ENCODE peak calls at places on chromosomes 5 and 9, in six cellular contexts. M is T-helper 1 cell; A is activated CD4-positive, alpha-beta T cell treated with anti-CD3 and anti-CD28 coated beads, Interleukin-2, amount 50 U/mL, for 1 hour; P is endothelial cell; J is activated T-cell treated with anti-CD3 and anti-CD28 coated beads, Interleukin-2, amount 50 U/mL, for 72 hours; F is NB4. R is an unnamed sample.

GRCh38 chr5:73447234-73448071 is 1.1 kb downstream of the FOXD1 start:
- DNase-seq in A (peak; percentile 40), F (peak; percentile 72), P (peak; percentile 52), J (peak; percentile 47), M (no peak), R (peak; percentile 37)

GRCh38 chr5:74394924-74395880 is 245.3 kb downstream of the ENC1 start:
- DNase-seq in F (peak; percentile 16), J (no peak), A (no peak), M (no peak), P (peak; percentile 25), R (peak; percentile 14)

GRCh38 chr9:93645149-93645889 is 68.9 kb downstream of the PHF2 start:
- DNase-seq in F (no peak), M (no peak), A (no peak), P (no peak), J (no peak), R (no peak)

GRCh38 chr5:423233-423565 is 19.8 kb upstream of the EXOC3 start:
- DNase-seq in P (no peak), J (no peak), A (no peak), F (no peak), M (no peak), R (no peak)

GRCh38 chr5:168683247-168683926 is 104.2 kb upstream of the PANK3 start:
- DNase-seq in J (peak; percentile 51), F (peak; percentile 11), A (no peak), P (no peak), M (no peak), R (no peak)

GRCh38 chr9:4346111-4346510 is 46.2 kb upstream of the GLIS3 start:
- DNase-seq in M (no peak), A (no peak), F (no peak), J (no peak), P (no peak), R (no peak)

GRCh38 chr5:174166231-174167079 is 120.9 kb downstream of the NSG2 start:
- DNase-seq in A (no peak), P (no peak), F (no peak), M (no peak), J (no peak), R (no peak)

GRCh38 chr9:127763918-127764384 is 14.5 kb downstream of the SH2D3C start:
- DNase-seq in A (peak; percentile 21), J (no peak), F (peak; percentile 58), M (no peak), P (peak; percentile 76), R (peak; percentile 29)

GRCh38 chr5:160726721-160727120 is 125.3 kb downstream of the ATP10B start:
- DNase-seq in J (no peak), P (no peak), A (no peak), M (no peak), F (no peak), R (no peak)

GRCh38 chr5:141978389-141978788 is 9.5 kb downstream of the RNF14 start:
- DNase-seq in J (no peak), F (no peak), M (no peak), A (no peak), P (no peak), R (no peak)

GRCh38 chr9:127761491-127761904 is 17.0 kb downstream of the SH2D3C start:
- DNase-seq in A (no peak), M (no peak), J (no peak), P (no peak), F (no peak), R (no peak)

GRCh38 chr5:112626715-112627114 is 111.0 kb upstream of the APC start:
- DNase-seq in A (no peak), M (no peak), J (no peak), F (no peak), P (no peak), R (no peak)

GRCh38 chr9:80049096-80049495 is 477.3 kb downstream of the TLE4 start:
- DNase-seq in J (no peak), M (no peak), F (no peak), P (no peak), A (no peak), R (no peak)

GRCh38 chr9:81032030-81032572 is 657.2 kb downstream of the TLE1 start:
- DNase-seq in M (no peak), F (peak; percentile 5), A (no peak), P (no peak), J (no peak), R (peak; percentile 96)

GRCh38 chr5:173795601-173796000 is 92.5 kb upstream of the CPEB4 start:
- DNase-seq in J (no peak), F (no peak), A (no peak), P (no peak), M (no peak), R (no peak)

GRCh38 chr5:20028506-20028905 is 40.5 kb upstream of the CDH18 start:
- DNase-seq in P (no peak), M (no peak), A (no peak), F (no peak), J (no peak), R (no peak)

GRCh38 chr5:132263548-132264261 is 6.2 kb downstream of the PDLIM4 start:
- DNase-seq in A (no peak), J (peak; percentile 48), F (no peak), P (no peak), M (no peak), R (peak; percentile 91)

GRCh38 chr5:67305401-67305800 is 108.8 kb upstream of the CD180 start:
- DNase-seq in P (no peak), F (no peak), M (no peak), J (no peak), A (no peak), R (no peak)

GRCh38 chr9:35729700-35730485 is 2.1 kb downstream of the TLN1 start:
- DNase-seq in M (no peak), P (peak; percentile 39), J (peak; percentile 53), F (peak; percentile 70), A (no peak), R (peak; percentile 91)

GRCh38 chr5:172334641-172335040 is 51.1 kb upstream of the UBTD2 start:
- DNase-seq in A (no peak), M (no peak), F (no peak), P (no peak), J (no peak), R (no peak)

GRCh38 chr9:113572076-113572861 is 108.7 kb downstream of the RGS3 start:
- DNase-seq in A (no peak), J (no peak), F (no peak), P (no peak), M (no peak), R (no peak)

GRCh38 chr9:134236001-134236421 is 71.6 kb upstream of the RNU6ATAC start:
- DNase-seq in F (no peak), M (no peak), P (no peak), A (no peak), J (no peak), R (peak; percentile 83)

GRCh38 chr5:5558102-5558501 is 135.6 kb downstream of the ICE1 start:
- DNase-seq in A (no peak), J (no peak), M (no peak), P (no peak), F (no peak), R (no peak)

GRCh38 chr9:37919166-37919955 is 15.4 kb upstream of the SLC25A51 start:
- DNase-seq in F (no peak), P (no peak), M (no peak), J (no peak), A (no peak), R (no peak)

GRCh38 chr5:83721878-83722779 is 1.5 kb upstream of the HAPLN1 start:
- DNase-seq in J (peak; percentile 12), P (peak; percentile 84), M (no peak), A (no peak), F (no peak), R (peak; percentile 71)

GRCh38 chr5:122154491-122154890 is 25.1 kb downstream of the ZNF474 start:
- DNase-seq in P (no peak), J (no peak), A (no peak), F (no peak), M (no peak), R (no peak)

GRCh38 chr5:105034335-105034734 is 1471.7 kb upstream of the NUDT12 start:
- DNase-seq in F (no peak), P (no peak), J (no peak), A (no peak), M (no peak), R (no peak)

GRCh38 chr9:98075332-98075805 is 18.8 kb downstream of the NANS start:
- DNase-seq in F (no peak), P (no peak), A (no peak), M (no peak), J (no peak), R (peak; percentile 97)

GRCh38 chr5:163642904-163643303 is 137.5 kb downstream of the MAT2B start:
- DNase-seq in A (no peak), P (no peak), M (no peak), J (no peak), F (no peak), R (no peak)